ENCODE peak calls at places on chromosomes 1 and 21, in seven cellular contexts. E is HFF-Myc, A is GM12865, S is H7, O is choroid plexus epithelial cell, D is skeletal muscle cell, Z is heart left ventricle. W is an unnamed sample.

GRCh38 chr1:93566227-93566626 is 115.4 kb downstream of the BCAR3 start:
- DNase-seq in E (no peak), A (no peak), S (no peak), Z (no peak), O (no peak), D (no peak), W (no peak)

GRCh38 chr1:3914911-3915310 is 14.8 kb upstream of the C1orf174 start:
- DNase-seq in E (no peak), A (no peak), S (no peak), D (no peak), Z (no peak), O (no peak), W (no peak)

GRCh38 chr1:92822907-92823306 is 8.9 kb upstream of the RPL5 start:
- DNase-seq in S (no peak), O (peak; percentile 94), Z (no peak), A (no peak), E (no peak), D (peak; percentile 28), W (peak; percentile 68)

GRCh38 chr1:211378844-211379243 is 52.2 kb downstream of the TRAF5 start:
- DNase-seq in E (no peak), A (no peak), S (no peak), Z (no peak), D (peak; percentile 57), O (peak; percentile 84), W (peak; percentile 19)

GRCh38 chr1:117828206-117828605 is 101.2 kb downstream of the GDAP2 start:
- DNase-seq in S (no peak), E (no peak), A (no peak), D (peak; percentile 84), Z (peak; percentile 73), O (peak; percentile 82), W (peak; percentile 98)

GRCh38 chr1:167776151-167776550 is 54.4 kb downstream of the MPZL1 start:
- DNase-seq in S (no peak), A (no peak), Z (no peak), O (peak; percentile 54), E (no peak), D (no peak), W (no peak)

GRCh38 chr1:3504151-3504822 is 49.8 kb downstream of the ARHGEF16 start:
- DNase-seq in D (no peak), A (no peak), E (peak; percentile 17), Z (no peak), S (no peak), O (peak; percentile 88), W (peak; percentile 98)

GRCh38 chr1:1308756-1309524 is 543 bp downstream of the PUSL1 start:
- DNase-seq in O (no peak), S (peak; percentile 84), Z (no peak), A (no peak), D (no peak), E (no peak), W (no peak)

GRCh38 chr1:110040548-110040947 is 6.1 kb downstream of the STRIP1 start:
- DNase-seq in D (no peak), E (no peak), S (no peak), Z (no peak), O (no peak), A (no peak), W (no peak)

GRCh38 chr1:63082754-63083153 is 239.6 kb upstream of the FOXD3 start:
- DNase-seq in E (no peak), Z (no peak), O (no peak), D (no peak), A (no peak), S (no peak), W (no peak)

GRCh38 chr1:214440219-214440965 is 111.0 kb downstream of the PTPN14 start:
- DNase-seq in D (no peak), E (no peak), Z (no peak), S (no peak), O (no peak), A (no peak), W (no peak)

GRCh38 chr1:64072089-64072835 is 131.2 kb upstream of the UBE2U start:
- DNase-seq in E (no peak), Z (no peak), A (no peak), D (no peak), O (peak; percentile 52), S (no peak), W (peak; percentile 75)

GRCh38 chr1:45929257-45929687 is 125.9 kb downstream of the MAST2 start:
- DNase-seq in A (no peak), S (peak; percentile 19), D (peak; percentile 85), E (no peak), O (peak; percentile 93), Z (no peak), W (peak; percentile 90)

GRCh38 chr1:227559926-227560325 is 3.4 kb upstream of the ZNF678 start:
- DNase-seq in S (no peak), E (no peak), D (no peak), A (no peak), Z (no peak), O (no peak), W (no peak)

GRCh38 chr1:59413327-59413720 is 116.4 kb downstream of the FGGY start:
- DNase-seq in D (no peak), O (no peak), A (no peak), S (no peak), Z (no peak), E (no peak), W (no peak)

GRCh38 chr1:116044071-116044470 is 67.1 kb upstream of the MAB21L3 start:
- DNase-seq in E (no peak), D (no peak), Z (no peak), O (no peak), S (no peak), A (no peak), W (no peak)

GRCh38 chr1:64886877-64887276 is 79.5 kb downstream of the JAK1 start:
- DNase-seq in E (no peak), A (no peak), O (no peak), D (no peak), Z (no peak), S (peak; percentile 44), W (no peak)

GRCh38 chr1:40890771-40891170 is 28.6 kb upstream of the CITED4 start:
- DNase-seq in O (no peak), Z (no peak), S (no peak), E (no peak), D (no peak), A (no peak), W (no peak)

GRCh38 chr1:40884055-40884795 is 22.1 kb upstream of the CITED4 start:
- DNase-seq in E (no peak), D (no peak), Z (no peak), S (peak; percentile 41), O (no peak), A (no peak), W (no peak)

GRCh38 chr1:40886318-40887011 is 24.3 kb upstream of the CITED4 start:
- DNase-seq in A (no peak), D (no peak), E (no peak), O (no peak), S (no peak), Z (no peak), W (no peak)

GRCh38 chr1:40887012-40887378 is 24.8 kb upstream of the CITED4 start:
- DNase-seq in S (no peak), E (no peak), O (no peak), Z (no peak), A (no peak), D (no peak), W (no peak)

GRCh38 chr1:40887652-40888051 is 25.5 kb upstream of the CITED4 start:
- DNase-seq in O (no peak), A (no peak), Z (no peak), S (no peak), D (no peak), E (no peak), W (no peak)
- H3K4me3 ChIP-seq in O (no peak overlapping the region), A (no peak overlapping the region), Z (no peak overlapping the region), S (no peak overlapping the region), D (no peak overlapping the region), E (no peak overlapping the region), W (no peak overlapping the region)

DNA sequence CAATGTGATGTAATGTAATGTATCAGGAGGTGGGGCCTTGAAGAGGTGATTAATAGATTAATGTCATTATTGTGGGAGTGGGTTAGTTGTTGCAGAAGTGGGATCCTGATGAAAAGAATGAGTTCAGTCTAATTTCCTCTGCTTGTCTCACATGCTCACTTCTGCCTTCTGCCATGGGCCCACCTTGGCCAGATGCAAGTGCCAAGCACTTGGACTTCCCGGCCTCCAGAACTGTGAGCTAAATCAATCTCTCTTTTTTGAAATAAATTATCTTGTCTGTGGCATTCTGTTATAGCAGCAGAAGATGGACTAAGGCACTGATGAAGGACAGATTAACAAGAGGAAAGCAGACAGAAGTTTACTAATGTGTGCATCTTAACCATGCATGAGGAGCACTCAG is 123.9 kb downstream of the ETS2 start:
- DNase-seq in A (no peak), D (no peak), E (no peak), S (no peak), Z (no peak), O (no peak), W (no peak)
- H3K4me3 ChIP-seq in A (no peak overlapping the region), D (no peak overlapping the region), E (no peak overlapping the region), S (no peak overlapping the region), Z (no peak overlapping the region), O (no peak overlapping the region), W (no peak overlapping the region)

GRCh38 chr1:172537366-172537765 is 4.4 kb downstream of the SUCO start:
- DNase-seq in A (no peak), O (no peak), Z (no peak), S (no peak), E (no peak), D (no peak), W (peak; percentile 28)
- H3K4me3 ChIP-seq in A (no peak overlapping the region), O (no peak overlapping the region), Z (no peak overlapping the region), S (no peak overlapping the region), E (no peak overlapping the region), D (no peak overlapping the region), W (no peak overlapping the region)

GRCh38 chr1:86567341-86567740 is 20.5 kb downstream of the CLCA4 start:
- DNase-seq in Z (no peak), O (no peak), E (no peak), S (no peak), A (no peak), D (no peak), W (no peak)
- H3K4me3 ChIP-seq in Z (no peak overlapping the region), O (no peak overlapping the region), E (no peak overlapping the region), S (no peak overlapping the region), A (no peak overlapping the region), D (no peak overlapping the region), W (no peak overlapping the region)

DNA sequence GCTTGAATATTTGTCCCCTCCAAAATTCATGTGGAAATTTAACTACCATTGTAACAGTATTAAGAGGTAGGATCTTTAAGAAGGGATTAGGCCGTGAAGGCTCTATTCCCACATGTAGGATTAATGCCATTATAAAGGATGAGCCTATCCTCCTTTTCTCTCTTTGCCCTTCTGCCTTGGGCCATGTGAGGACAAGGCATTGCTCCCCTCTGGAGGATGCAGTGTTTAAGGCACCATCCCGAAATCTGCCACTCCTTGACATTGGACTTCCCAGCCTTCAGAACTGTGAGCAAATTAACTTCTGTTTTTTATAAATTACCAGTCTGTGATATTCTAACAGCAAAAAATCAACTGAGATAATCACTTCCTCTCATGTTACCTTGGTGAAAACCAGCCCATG is 124.4 kb downstream of the TOMM20 start:
- DNase-seq in Z (no peak), D (no peak), A (no peak), S (no peak), E (no peak), O (no peak), W (no peak)
- H3K4me3 ChIP-seq in Z (no peak overlapping the region), D (no peak overlapping the region), A (no peak overlapping the region), S (no peak overlapping the region), E (no peak overlapping the region), O (no peak overlapping the region), W (no peak overlapping the region)

W was measured in fibroblast of the aortic adventitia.